ENCODE peak calls at places on chromosomes 3 and 15, in four cellular contexts. K, R, B and V are unnamed samples. For H3K36me3, the result is how much of the 10 kb centered on the place peaks cover.

GRCh38 chr3:8320711-8321458 is 180.7 kb upstream of the LMCD1 start:
- DNase-seq in R (no peak), K (no peak), B (no peak), V (no peak)

GRCh38 chr3:82085811-82086475 is 324.5 kb upstream of the GBE1 start:
- DNase-seq in R (no peak), K (no peak), B (no peak), V (no peak)

GRCh38 chr15:68635142-68635541 is 56.3 kb downstream of the CORO2B start:
- DNase-seq in K (no peak), R (no peak), B (peak), V (no peak)

GRCh38 chr3:169999433-169999832 is 32.8 kb downstream of the SEC62 start:
- DNase-seq in B (no peak), R (no peak), K (no peak), V (no peak)

GRCh38 chr15:55993111-55993803 is at the start of gene NEDD4:
- DNase-seq in B (peak), R (peak), K (peak), V (peak)

GRCh38 chr15:37289109-37289765 is 188.9 kb upstream of the MEIS2 start:
- DNase-seq in B (peak), R (no peak), K (no peak), V (peak)

GRCh38 chr3:52349611-52350395 is 33.7 kb downstream of the DNAH1 start:
- DNase-seq in B (no peak), R (no peak), K (no peak), V (no peak)

GRCh38 chr15:94080416-94080815 is 150.9 kb upstream of the MCTP2 start:
- DNase-seq in B (no peak), R (no peak), K (peak), V (peak)

GRCh38 chr3:113736548-113737089 is 9.4 kb downstream of the NAA50 start:
- DNase-seq in R (peak), B (peak), K (peak), V (no peak)

GRCh38 chr3:177610262-177610661 is 413.0 kb upstream of the TBL1XR1 start:
- DNase-seq in R (no peak), K (no peak), B (no peak), V (no peak)

GRCh38 chr3:143352850-143353550 is 233.4 kb downstream of the CHST2 start:
- DNase-seq in R (no peak), B (no peak), K (no peak), V (no peak)

GRCh38 chr3:84836961-84837360 is 121.8 kb upstream of the CADM2 start:
- DNase-seq in R (no peak), B (no peak), K (no peak), V (no peak)

GRCh38 chr15:63502137-63502801 is 2.1 kb upstream of the USP3 start:
- DNase-seq in R (no peak), B (no peak), K (no peak), V (peak)

GRCh38 chr3:65761431-65761830 is 277.3 kb downstream of the MAGI1 start:
- DNase-seq in K (peak), R (no peak), B (no peak), V (no peak)

GRCh38 chr3:119084371-119085069 is 49.9 kb upstream of the IGSF11 start:
- DNase-seq in R (no peak), K (no peak), B (no peak), V (peak)

GRCh38 chr3:138438896-138439295 is 4.5 kb downstream of the ESYT3 start:
- DNase-seq in K (no peak), R (no peak), B (no peak), V (no peak)

GRCh38 chr15:69595009-69595825 is 142.6 kb downstream of the RPLP1 start:
- DNase-seq in R (peak), B (no peak), K (peak), V (peak)

GRCh38 chr15:95557226-95558046 is 773.1 kb upstream of the NR2F2 start:
- DNase-seq in K (peak), B (no peak), R (peak), V (peak)

GRCh38 chr15:88907111-88907510 is 6.1 kb downstream of the MFGE8 start:
- DNase-seq in B (no peak), R (no peak), K (no peak), V (no peak)

GRCh38 chr3:88058322-88058592 is 548 bp downstream of the CGGBP1 start:
- DNase-seq in K (no peak), R (no peak), B (no peak), V (no peak)

GRCh38 chr15:48064435-48064834 is 56.4 kb upstream of the SLC24A5 start:
- DNase-seq in R (no peak), B (no peak), K (no peak), V (no peak)

GRCh38 chr3:171786997-171787396 is 23.3 kb downstream of the PLD1 start:
- DNase-seq in K (no peak), B (no peak), R (no peak), V (no peak)

GRCh38 chr3:150945226-150945625 is 27.3 kb downstream of the CLRN1 start:
- DNase-seq in R (peak), B (no peak), K (peak), V (no peak)

GRCh38 chr15:92638291-92638708 is 17.3 kb downstream of the FAM174B start:
- DNase-seq in R (no peak), K (peak), B (no peak), V (peak)

GRCh38 chr3:125280966-125281365 is 68.4 kb upstream of the SLC12A8 start:
- DNase-seq in K (peak), B (no peak), R (no peak), V (peak)

GRCh38 chr3:9180764-9181117 is 68.7 kb downstream of the SRGAP3 start:
- DNase-seq in B (no peak), K (no peak), R (no peak), V (no peak)

GRCh38 chr3:79202471-79203143 is 565.2 kb downstream of the ROBO1 start:
- DNase-seq in B (no peak), R (no peak), K (no peak), V (no peak)

GRCh38 chr15:29926083-29926388 is 103.8 kb upstream of the TJP1 start:
- DNase-seq in K (no peak), R (no peak), B (no peak), V (no peak)

GRCh38 chr3:141930801-141931200 is 54.4 kb downstream of the ATP1B3 start:
- DNase-seq in B (no peak), R (no peak), K (no peak), V (no peak)

GRCh38 chr3:174072675-174073074 is 675.1 kb downstream of the NLGN1 start:
- DNase-seq in R (no peak), K (no peak), B (no peak), V (no peak)

GRCh38 chr3:157888040-157888439 is 218.2 kb downstream of the SHOX2 start:
- DNase-seq in R (no peak), K (no peak), B (no peak), V (no peak)

GRCh38 chr15:77395013-77395774 is 24.7 kb downstream of the PEAK1 start:
- DNase-seq in K (no peak), B (no peak), R (no peak), V (no peak)

GRCh38 chr3:23920151-23920655 is 3.3 kb downstream of the RPL15 start:
- DNase-seq in B (no peak), R (no peak), K (no peak), V (no peak)

GRCh38 chr3:23916152-23916885 is 471 bp downstream of the NKIRAS1 start:
- DNase-seq in R (no peak), K (no peak), B (no peak), V (no peak)

GRCh38 chr3:23921052-23921511 is 4.2 kb downstream of the RPL15 start:
- DNase-seq in K (no peak), R (no peak), B (no peak), V (no peak)

GRCh38 chr3:23916886-23917815 is at the start of the genes NKIRAS1 and RPL15:
- DNase-seq in B (peak), K (peak), R (peak), V (peak)

DNA sequence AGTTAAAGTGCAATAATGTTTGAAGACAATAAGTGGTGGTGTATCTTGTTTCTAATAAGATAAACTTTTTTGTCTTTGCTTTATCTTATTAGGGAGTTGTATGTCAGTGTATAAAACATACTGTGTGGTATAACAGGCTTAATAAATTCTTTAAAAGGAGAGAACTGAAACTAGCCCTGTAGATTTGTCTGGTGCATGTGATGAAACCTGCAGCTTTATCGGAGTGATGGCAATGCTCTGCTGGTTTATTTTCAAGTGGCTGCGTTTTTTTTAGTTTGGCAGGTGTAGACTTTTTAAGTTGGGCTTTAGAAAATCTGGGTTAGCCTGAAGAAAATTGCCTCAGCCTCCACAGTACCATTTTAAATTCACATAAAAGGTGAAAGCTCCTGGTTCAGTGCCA is 2.7 kb downstream of the RPL15 start:
- DNase-seq in B (peak), K (no peak), R (no peak), V (no peak)
- H3K4me3 ChIP-seq in B (peak), K (peak), R (no peak), V (peak)

GRCh38 chr15:73571346-73571745 is 61.8 kb downstream of the NPTN start:
- DNase-seq in R (no peak), K (no peak), B (no peak), V (no peak)

GRCh38 chr15:73573071-73573470 is 60.1 kb downstream of the NPTN start:
- DNase-seq in K (no peak), B (no peak), R (no peak), V (no peak)

GRCh38 chr15:73572296-73572695 is 60.9 kb downstream of the NPTN start:
- DNase-seq in K (no peak), R (peak), B (no peak), V (no peak)

GRCh38 chr15:73575636-73576247 is 57.4 kb downstream of the NPTN start:
- DNase-seq in R (no peak), B (no peak), K (peak), V (peak)

DNA sequence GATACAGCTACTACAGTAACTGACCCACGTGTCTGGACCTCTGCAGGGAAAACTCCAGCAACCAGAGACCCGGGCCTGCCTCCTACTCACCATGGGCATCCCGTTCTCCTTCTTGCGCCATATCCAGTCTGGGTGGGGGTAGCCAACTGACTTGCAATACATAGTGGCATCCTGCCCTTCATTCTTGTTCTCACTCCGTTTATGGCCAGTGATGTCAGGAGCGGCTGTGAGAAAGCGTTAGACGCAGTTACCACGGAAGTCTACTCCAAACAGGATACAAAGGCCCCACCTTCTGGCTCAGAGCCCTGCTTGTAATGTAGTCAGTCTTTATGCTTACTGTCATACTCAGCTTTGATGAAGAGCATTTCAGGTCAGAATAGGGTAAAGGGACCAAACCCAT is 59.6 kb downstream of the NPTN start:
- DNase-seq in K (peak), B (no peak), R (peak), V (no peak)
- H3K36me3 ChIP-seq in K (under half), B (half or more), R (under half), V (half or more)

DNA sequence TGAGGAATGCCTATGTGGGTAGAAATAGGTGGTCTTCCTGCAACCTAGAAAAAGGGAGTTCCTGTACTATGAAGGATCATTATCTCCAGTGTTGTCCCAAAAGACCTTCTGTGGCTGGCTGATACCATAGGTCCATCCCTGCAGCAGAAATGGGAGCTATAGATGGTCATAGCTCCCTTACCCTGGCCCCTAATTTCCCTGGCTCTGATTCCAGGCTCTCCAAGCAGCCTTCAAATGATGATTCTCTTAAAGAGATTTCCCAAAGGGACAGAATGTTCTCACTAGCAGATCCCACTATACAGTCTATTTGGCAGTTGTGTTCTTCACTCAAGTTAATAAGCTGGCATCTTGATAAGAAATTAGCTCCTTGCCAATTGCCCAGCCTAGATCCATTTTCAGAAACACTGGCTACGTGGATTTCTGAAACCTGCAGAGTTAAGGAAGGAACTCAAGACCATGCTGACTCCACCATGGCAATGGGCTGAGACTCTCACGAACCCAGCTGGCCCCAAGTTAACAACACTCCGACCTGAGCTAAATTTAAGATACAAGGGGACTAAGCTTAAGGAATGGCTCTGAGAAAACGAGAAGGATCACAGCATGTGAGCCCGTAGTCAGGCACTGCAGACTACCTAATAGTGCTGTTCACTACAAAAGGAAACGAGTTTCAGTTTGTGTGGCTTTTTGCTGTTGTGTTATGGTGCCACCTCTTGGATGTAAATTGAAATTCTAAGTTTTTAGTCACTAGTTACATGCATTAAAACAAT is 11.4 kb downstream of the C15orf40 start:
- DNase-seq in K (peak), R (peak), B (peak), V (peak)
- H3K4me3 ChIP-seq in K (peak), R (peak), B (peak), V (peak)

GRCh38 chr3:33104803-33105202 is 7.9 kb upstream of the GLB1 start:
- DNase-seq in R (no peak), B (no peak), K (no peak), V (no peak)
- H3K36me3 ChIP-seq in R (under half), B (under half), K (under half), V (under half)

DNA sequence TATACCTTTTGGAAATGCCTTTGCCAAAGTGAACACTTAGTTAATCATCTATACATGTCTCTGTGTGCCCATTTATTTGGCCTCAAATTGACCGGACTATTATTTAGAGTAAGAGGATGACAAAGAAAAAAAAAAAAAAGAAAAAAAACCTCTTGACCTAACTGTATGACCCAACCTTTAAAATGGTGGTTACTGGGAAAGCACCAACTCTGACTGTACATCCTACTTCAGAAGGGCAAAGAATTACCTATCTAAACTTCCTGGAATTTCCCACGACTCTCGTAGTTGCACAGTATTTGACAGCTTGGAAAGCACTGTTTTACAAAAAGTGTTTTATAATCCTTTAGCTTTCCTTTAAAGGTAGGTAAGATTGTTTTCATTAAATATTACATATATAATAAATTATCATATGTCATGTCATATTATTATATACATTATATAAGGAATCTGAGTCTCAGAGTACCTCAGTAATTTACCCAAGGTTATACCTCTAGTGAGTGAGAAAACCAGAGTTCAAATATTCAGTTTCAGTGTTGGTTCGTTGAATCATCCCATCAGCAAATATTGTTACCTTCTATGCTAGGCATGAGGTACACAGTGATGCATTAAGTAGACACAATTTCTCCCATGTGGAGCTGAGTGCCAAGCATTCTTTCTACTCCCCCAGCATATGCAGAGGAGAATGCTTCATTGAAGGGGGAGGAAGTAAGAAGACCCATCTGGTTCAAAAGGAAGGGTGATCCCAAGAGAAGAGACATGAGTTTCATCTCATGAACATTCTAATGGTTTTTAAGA is 5.0 kb downstream of the BCL2A1 start:
- DNase-seq in B (no peak), K (peak), R (no peak), V (no peak)
- H3K4me3 ChIP-seq in B (no peak), K (no peak), R (no peak), V (no peak)